ENCODE peak calls at places on chromosomes 2 and 18, in eight cellular contexts. B is prostate gland, S is right lobe of liver, J is HCT116, Z is transverse colon, O is spleen, U is esophagus squamous epithelium, E is tibial nerve. P is an unnamed sample. For H3K4me1, the result is how much of the 10 kb centered on the place peaks cover.

GRCh38 chr18:58603365-58604067 is 25.4 kb downstream of the ALPK2 start:
- DNase-seq in E (no peak), O (no peak), U (no peak), Z (no peak), J (no peak), B (no peak), S (no peak), P (no peak)

GRCh38 chr2:102103992-102104871 is 38.3 kb upstream of the IL1R1 start:
- DNase-seq in O (peak), U (no peak), E (peak), B (peak), Z (peak), S (peak), J (no peak), P (peak)

GRCh38 chr2:236527198-236527640 is 42.4 kb upstream of the ACKR3 start:
- DNase-seq in Z (no peak), O (no peak), J (no peak), U (no peak), E (no peak), B (no peak), S (no peak), P (no peak)

GRCh38 chr2:38409136-38409903 is 32.2 kb upstream of the ATL2 start:
- DNase-seq in Z (no peak), E (peak), J (no peak), U (no peak), O (no peak), S (peak), B (peak), P (peak)

GRCh38 chr2:71548589-71549485 is 95.5 kb downstream of the DYSF start:
- DNase-seq in S (peak), J (peak), Z (peak), O (peak), E (peak), B (peak), U (no peak), P (peak)

GRCh38 chr2:17795309-17795708 is 21.0 kb upstream of the MSGN1 start:
- DNase-seq in O (no peak), B (peak), E (no peak), Z (peak), J (no peak), S (no peak), U (no peak), P (no peak)

GRCh38 chr18:13530879-13531387 is 195.4 kb downstream of the FAM210A start:
- DNase-seq in J (peak), B (peak), E (peak), S (no peak), O (no peak), Z (peak), U (no peak), P (peak)

GRCh38 chr18:73520229-73520628 is 627.4 kb downstream of the FBXO15 start:
- DNase-seq in U (no peak), B (no peak), J (no peak), S (no peak), O (no peak), Z (no peak), E (no peak), P (no peak)

GRCh38 chr2:225998653-225999052 is 599.1 kb downstream of the NYAP2 start:
- DNase-seq in E (no peak), U (no peak), B (no peak), S (no peak), J (no peak), O (no peak), Z (no peak), P (no peak)

GRCh38 chr2:113218283-113219091 is 44.7 kb downstream of the PSD4 start:
- DNase-seq in U (no peak), Z (peak), B (no peak), O (no peak), E (peak), S (peak), J (no peak), P (no peak)

GRCh38 chr2:225735844-225736243 is 336.3 kb downstream of the NYAP2 start:
- DNase-seq in U (no peak), S (no peak), B (no peak), O (no peak), Z (no peak), E (no peak), J (peak), P (peak)

GRCh38 chr18:12599543-12599942 is 58.4 kb downstream of the SPIRE1 start:
- DNase-seq in U (no peak), J (peak), E (no peak), Z (no peak), B (peak), O (no peak), S (no peak), P (no peak)

GRCh38 chr2:190352668-190353536 is 9.5 kb downstream of the INPP1 start:
- DNase-seq in Z (no peak), J (no peak), B (no peak), O (no peak), E (no peak), U (no peak), S (peak), P (no peak)

GRCh38 chr2:235390108-235390815 is 103.6 kb upstream of the AGAP1 start:
- DNase-seq in S (no peak), U (no peak), O (no peak), B (no peak), E (no peak), J (no peak), Z (peak), P (no peak)

GRCh38 chr2:6723865-6724571 is 141.7 kb downstream of the CMPK2 start:
- DNase-seq in J (no peak), B (no peak), S (no peak), O (no peak), E (no peak), U (no peak), Z (no peak), P (no peak)

GRCh38 chr2:203824653-203825052 is 42.9 kb upstream of the CTLA4 start:
- DNase-seq in O (no peak), Z (no peak), U (no peak), S (no peak), B (no peak), E (no peak), J (no peak), P (no peak)

GRCh38 chr2:157221394-157221988 is 36.0 kb upstream of the GALNT5 start:
- DNase-seq in J (no peak), Z (no peak), U (no peak), B (no peak), E (no peak), S (no peak), O (no peak), P (no peak)

GRCh38 chr2:96103906-96104861 is 12.2 kb downstream of the ADRA2B start:
- DNase-seq in J (no peak), S (peak), E (peak), U (no peak), O (peak), B (no peak), Z (peak), P (peak)

GRCh38 chr2:196606516-196606915 is 33.0 kb upstream of the CCDC150 start:
- DNase-seq in Z (no peak), U (no peak), E (no peak), J (no peak), B (no peak), O (no peak), S (no peak), P (no peak)

GRCh38 chr18:657311-657997 is at the start of gene TYMS:
- DNase-seq in Z (peak), B (peak), U (no peak), E (no peak), S (peak), O (peak), J (peak), P (peak)

GRCh38 chr2:217551229-217551909 is 451.4 kb downstream of the TNS1 start:
- DNase-seq in Z (no peak), S (no peak), J (no peak), E (no peak), U (no peak), B (no peak), O (no peak), P (no peak)

GRCh38 chr2:30408961-30409387 is 38.1 kb upstream of the LCLAT1 start:
- DNase-seq in B (no peak), J (no peak), Z (no peak), U (no peak), S (no peak), E (no peak), O (no peak), P (no peak)

GRCh38 chr18:11042247-11042646 is 107.1 kb downstream of the PIEZO2 start:
- DNase-seq in J (no peak), Z (no peak), U (no peak), E (no peak), B (no peak), O (no peak), S (no peak), P (no peak)

GRCh38 chr2:108235577-108235976 is 4.2 kb upstream of the SULT1C3 start:
- DNase-seq in J (no peak), U (no peak), E (no peak), Z (no peak), O (no peak), B (no peak), S (no peak), P (no peak)

GRCh38 chr18:29892960-29893558 is 1149.5 kb downstream of the DSC3 start:
- DNase-seq in S (no peak), J (no peak), O (no peak), B (no peak), U (no peak), Z (no peak), E (no peak), P (no peak)

GRCh38 chr2:41828052-41828643 is 219.7 kb upstream of the PKDCC start:
- DNase-seq in U (no peak), Z (no peak), J (no peak), E (no peak), B (no peak), O (no peak), S (no peak), P (no peak)

GRCh38 chr18:53375641-53376040 is 848.8 kb downstream of the MBD2 start:
- DNase-seq in B (no peak), O (no peak), S (peak), E (no peak), Z (peak), J (no peak), U (no peak), P (no peak)

GRCh38 chr2:68368657-68369339 is 3.7 kb downstream of the PLEK start:
- DNase-seq in B (no peak), E (no peak), S (no peak), J (no peak), O (no peak), Z (no peak), U (no peak), P (no peak)

GRCh38 chr2:28296904-28297303 is 95.8 kb upstream of the FOSL2 start:
- DNase-seq in J (peak), O (no peak), Z (no peak), U (no peak), B (no peak), S (no peak), E (no peak), P (no peak)

GRCh38 chr2:127578411-127578810 is 42.9 kb downstream of the MYO7B start:
- DNase-seq in B (no peak), S (no peak), O (no peak), E (no peak), Z (no peak), U (no peak), J (no peak), P (no peak)

GRCh38 chr2:215973954-215974699 is 39.2 kb downstream of the MREG start:
- DNase-seq in B (no peak), O (no peak), E (no peak), J (no peak), S (no peak), U (no peak), Z (peak), P (no peak)

GRCh38 chr2:48369971-48370370 is 160.0 kb upstream of the STON1 start:
- DNase-seq in S (no peak), O (no peak), E (no peak), U (no peak), B (no peak), J (no peak), Z (no peak), P (no peak)

GRCh38 chr2:207836526-207837133 is 66.9 kb upstream of the FZD5 start:
- DNase-seq in Z (peak), S (no peak), U (no peak), J (no peak), E (no peak), B (no peak), O (no peak), P (no peak)

GRCh38 chr2:240877460-240878340 is 9.1 kb downstream of the AGXT start:
- DNase-seq in Z (no peak), U (no peak), S (peak), B (no peak), E (no peak), O (peak), J (no peak), P (no peak)

GRCh38 chr2:192159764-192160163 is 35.0 kb downstream of the TMEFF2 start:
- DNase-seq in E (no peak), B (no peak), S (no peak), O (no peak), J (no peak), Z (no peak), U (no peak), P (no peak)

GRCh38 chr2:133986076-133986837 is 267.6 kb upstream of the MGAT5 start:
- DNase-seq in O (no peak), B (no peak), S (no peak), U (no peak), E (no peak), J (no peak), Z (no peak), P (no peak)

GRCh38 chr18:911025-911424 is 6.4 kb downstream of the ADCYAP1 start:
- DNase-seq in O (no peak), E (no peak), J (no peak), B (no peak), Z (no peak), S (no peak), U (no peak), P (no peak)

GRCh38 chr2:75025633-75026380 is 67.4 kb downstream of the POLE4 start:
- DNase-seq in O (no peak), S (no peak), Z (no peak), B (no peak), U (no peak), E (no peak), J (no peak), P (no peak)

GRCh38 chr2:8539743-8540551 is 141.9 kb upstream of the ID2 start:
- DNase-seq in J (no peak), U (no peak), S (no peak), O (peak), Z (peak), E (no peak), B (peak), P (peak)
- H3K4me1 ChIP-seq in J (under half), U (half or more), S (under half), O (half or more), Z (under half), E (under half), B (under half), P (under half)

GRCh38 chr2:209666296-209666695 is 105.3 kb upstream of the UNC80 start:
- DNase-seq in E (no peak), Z (no peak), B (no peak), J (no peak), O (no peak), U (no peak), S (no peak), P (no peak)
- TF ChIP-seq POLR2A in E (no peak), Z (no peak), B (no peak), J (no peak), O (no peak), U (no peak), S (no peak), P (no peak)

GRCh38 chr2:119696494-119697030 is 17.6 kb downstream of the TMEM177 start:
- DNase-seq in Z (no peak), E (no peak), O (no peak), B (no peak), U (no peak), J (no peak), S (no peak), P (no peak)
- H3K4me1 ChIP-seq in Z (under half), E (under half), O (under half), B (under half), U (under half), J (under half), S (under half), P (under half)

GRCh38 chr2:119575439-119575838 is 31.2 kb downstream of the CFAP221 start:
- DNase-seq in Z (no peak), S (no peak), O (no peak), U (no peak), B (no peak), J (no peak), E (no peak), P (no peak)

GRCh38 chr2:119574108-119574815 is 30.0 kb downstream of the CFAP221 start:
- DNase-seq in Z (no peak), S (no peak), J (no peak), E (no peak), B (no peak), U (no peak), O (no peak), P (no peak)

GRCh38 chr2:119580550-119581072 is 36.4 kb downstream of the CFAP221 start:
- DNase-seq in J (no peak), B (no peak), U (no peak), S (no peak), O (no peak), E (no peak), Z (no peak), P (no peak)

GRCh38 chr2:119579457-119580295 is 35.4 kb downstream of the CFAP221 start:
- DNase-seq in B (no peak), Z (no peak), O (no peak), U (no peak), J (no peak), E (no peak), S (peak), P (no peak)

DNA sequence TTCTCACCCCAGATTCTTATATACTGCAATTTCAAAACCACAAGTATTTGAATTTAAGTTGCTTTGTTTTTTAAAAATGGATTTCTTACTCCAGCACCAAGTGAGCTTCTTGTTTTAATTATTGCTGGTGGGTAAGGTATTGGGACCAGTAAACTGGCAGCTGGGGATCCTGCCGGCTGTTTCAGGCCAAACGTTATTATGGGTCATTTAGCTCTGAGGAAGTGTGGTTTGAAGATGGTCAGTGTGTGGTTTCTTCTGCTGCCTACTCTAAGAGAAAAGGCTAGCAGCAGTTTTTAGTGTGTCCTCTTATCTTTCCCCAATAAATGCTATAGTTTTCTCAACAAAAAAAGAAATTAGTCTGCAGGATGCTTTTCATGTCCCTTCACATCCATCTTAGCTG is 30.6 kb downstream of the CFAP221 start:
- DNase-seq in E (no peak), J (no peak), U (no peak), Z (no peak), B (no peak), S (no peak), O (no peak), P (no peak)
- TF ChIP-seq POLR2A in E (no peak), J (no peak), U (no peak), Z (no peak), B (no peak), S (no peak), O (no peak), P (no peak)

GRCh38 chr18:59873616-59874015 is 26.2 kb upstream of the PMAIP1 start:
- DNase-seq in E (no peak), S (no peak), O (no peak), U (no peak), B (no peak), J (no peak), Z (no peak), P (no peak)
- H3K4me1 ChIP-seq in E (under half), S (under half), O (under half), U (under half), B (under half), J (under half), Z (under half), P (under half)

DNA sequence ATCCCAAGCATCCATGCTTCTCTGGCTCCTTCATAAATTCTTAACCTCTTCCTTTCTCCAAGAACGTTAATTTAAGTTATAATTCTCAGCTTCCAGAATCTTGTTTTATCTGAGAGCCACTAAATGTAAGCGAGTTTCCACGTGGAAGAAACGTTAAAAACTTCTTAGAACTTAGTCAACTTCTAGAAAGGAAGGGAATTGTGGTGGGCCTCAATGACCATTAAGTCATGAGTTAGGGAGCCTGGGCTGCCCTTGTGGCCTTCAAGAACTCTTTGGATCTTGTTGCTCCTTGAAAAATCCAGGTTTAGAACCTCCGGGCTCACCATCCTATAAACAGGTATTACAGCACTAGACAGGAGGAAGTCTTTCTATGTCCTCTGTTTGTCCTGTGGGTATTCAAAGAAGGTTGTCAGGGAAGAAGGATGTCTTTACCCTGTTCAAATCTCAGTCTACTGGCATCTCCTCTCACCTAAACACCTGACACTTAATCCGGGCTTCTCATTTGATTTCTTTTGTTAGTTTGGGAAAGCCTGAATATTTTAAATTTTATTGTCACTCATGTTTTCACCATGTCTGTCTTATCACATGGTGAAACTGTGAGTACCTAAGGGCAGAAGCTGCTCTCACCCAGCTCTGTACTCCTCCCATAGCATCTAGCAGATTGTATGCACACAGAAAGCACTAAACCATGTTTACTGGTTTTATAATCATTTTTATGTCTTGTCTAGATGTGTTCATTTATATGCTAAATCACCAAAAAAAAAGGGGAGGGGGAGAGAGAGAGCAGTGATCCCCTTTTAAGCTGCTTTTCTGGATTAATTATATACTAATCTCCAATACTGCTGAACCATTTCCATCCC is 6.3 kb downstream of the RND3 start:
- DNase-seq in Z (no peak), J (no peak), S (no peak), O (no peak), B (no peak), U (no peak), E (no peak), P (no peak)
- TF ChIP-seq POLR2A in Z (no peak), J (no peak), S (peak), O (no peak), B (no peak), U (no peak), E (no peak), P (no peak)

GRCh38 chr2:2127474-2127873 is 203.6 kb downstream of the MYT1L start:
- DNase-seq in E (no peak), O (no peak), Z (no peak), J (no peak), B (no peak), U (no peak), S (no peak), P (no peak)
- H3K4me1 ChIP-seq in E (under half), O (under half), Z (under half), J (under half), B (under half), U (under half), S (under half), P (under half)

GRCh38 chr2:219252570-219252899 is 508 bp upstream of the TUBA4B start:
- DNase-seq in B (no peak), U (no peak), Z (no peak), S (no peak), O (no peak), E (no peak), J (no peak), P (no peak)

GRCh38 chr2:219252084-219252483 is 959 bp upstream of the TUBA4B start:
- DNase-seq in E (no peak), B (no peak), J (no peak), S (no peak), Z (peak), O (no peak), U (no peak), P (no peak)

GRCh38 chr2:219252900-219253752 is at the start of gene TUBA4B:
- DNase-seq in U (no peak), Z (peak), B (no peak), O (peak), J (no peak), S (no peak), E (no peak), P (no peak)

GRCh38 chr2:219254590-219255219 is 987 bp upstream of the TUBA4A start:
- DNase-seq in J (no peak), O (no peak), U (no peak), S (no peak), Z (no peak), B (no peak), E (no peak), P (no peak)

GRCh38 chr2:219253753-219254589 is at the start of gene TUBA4A:
- DNase-seq in B (peak), J (peak), S (peak), U (peak), Z (peak), O (peak), E (peak), P (peak)
- TF ChIP-seq POLR2A in B (peak), J (peak), S (peak), U (no peak), Z (peak), O (peak), E (peak), P (peak)

GRCh38 chr2:181145645-181146044 is 165.2 kb downstream of the UBE2E3 start:
- DNase-seq in O (peak), S (no peak), E (no peak), Z (no peak), U (no peak), J (no peak), B (no peak), P (no peak)
- H3K4me1 ChIP-seq in O (under half), S (under half), E (under half), Z (under half), U (under half), J (under half), B (under half), P (under half)

P was measured in uterus.